ENCODE peak calls at places on chromosomes 5 and 9, in six cellular contexts. T, F, B, P, X and L are unnamed samples.

GRCh38 chr5:95102080-95102479 is 182.8 kb downstream of the MCTP1 start:
- DNase-seq in P (no peak), X (no peak), B (no peak), F (no peak), T (no peak), L (no peak)

GRCh38 chr9:136773386-136774044 is 9.2 kb upstream of the LCN15 start:
- DNase-seq in X (no peak), F (no peak), B (no peak), P (peak), T (no peak), L (no peak)

GRCh38 chr9:125558453-125559084 is 148.4 kb downstream of the MAPKAP1 start:
- DNase-seq in P (peak), F (peak), X (peak), T (no peak), B (peak), L (no peak)

GRCh38 chr9:134688231-134688630 is 46.6 kb downstream of the COL5A1 start:
- DNase-seq in F (no peak), B (no peak), X (no peak), P (no peak), T (no peak), L (peak)

GRCh38 chr9:127316586-127317383 is 52.2 kb downstream of the GARNL3 start:
- DNase-seq in F (no peak), B (no peak), T (no peak), P (no peak), X (no peak), L (no peak)

GRCh38 chr5:115439042-115439441 is 105.5 kb downstream of the FEM1C start:
- DNase-seq in T (no peak), F (no peak), P (no peak), X (no peak), B (no peak), L (no peak)

GRCh38 chr5:91443028-91443427 is 59.9 kb upstream of the ARRDC3 start:
- DNase-seq in P (no peak), T (no peak), X (no peak), F (no peak), B (no peak), L (no peak)

GRCh38 chr9:131530546-131530929 is 525 bp downstream of the UCK1 start:
- DNase-seq in X (no peak), B (peak), F (no peak), P (peak), T (peak), L (peak)

GRCh38 chr5:147693238-147693637 is 89.3 kb downstream of the JAKMIP2 start:
- DNase-seq in P (no peak), F (no peak), T (no peak), B (no peak), X (no peak), L (no peak)

GRCh38 chr5:83731638-83732037 is 11.0 kb upstream of the HAPLN1 start:
- DNase-seq in F (no peak), P (no peak), X (peak), T (no peak), B (no peak), L (no peak)

GRCh38 chr5:173868096-173868879 is 19.9 kb upstream of the CPEB4 start:
- DNase-seq in B (no peak), T (no peak), F (no peak), P (no peak), X (no peak), L (no peak)

GRCh38 chr9:100619665-100620064 is 41.8 kb downstream of the CAVIN4 start:
- DNase-seq in P (no peak), T (no peak), F (no peak), X (no peak), B (no peak), L (no peak)

GRCh38 chr9:22307013-22307711 is 139.5 kb upstream of the DMRTA1 start:
- DNase-seq in T (no peak), F (no peak), X (no peak), P (peak), B (peak), L (no peak)

GRCh38 chr9:33081128-33081851 is 4.8 kb upstream of the SMU1 start:
- DNase-seq in F (no peak), P (peak), T (peak), B (peak), X (peak), L (no peak)

GRCh38 chr5:122907238-122907637 is 61.8 kb downstream of the SNX24 start:
- DNase-seq in B (no peak), P (no peak), T (no peak), F (no peak), X (no peak), L (no peak)

GRCh38 chr5:68225188-68225910 is 9.8 kb downstream of the PIK3R1 start:
- DNase-seq in T (peak), X (no peak), F (no peak), B (no peak), P (no peak), L (peak)

GRCh38 chr5:159638481-159638880 is 277.8 kb upstream of the ADRA1B start:
- DNase-seq in F (no peak), X (no peak), P (no peak), T (no peak), B (no peak), L (no peak)